ENCODE peak calls at places on chromosomes 5 and 9, in seven cellular contexts. N is MG63, D is SK-N-SH, C is psoas muscle, S is H1, R is mucosa of descending colon, I is fibroblast of lung. F is an unnamed sample.

GRCh38 chr5:126692971-126693370 is 84.0 kb upstream of the LMNB1 start:
- DNase-seq in C (no peak), D (no peak), I (no peak), R (no peak), S (no peak), N (no peak), F (no peak)

GRCh38 chr9:130823435-130823834 is 11.6 kb upstream of the ABL1 start:
- DNase-seq in R (no peak), D (no peak), C (no peak), S (no peak), N (no peak), I (peak; percentile 67), F (no peak)

GRCh38 chr9:137459601-137460362 is 648 bp upstream of the NSMF start:
- DNase-seq in I (no peak), N (no peak), D (peak; percentile 36), C (no peak), R (no peak), S (no peak), F (no peak)

GRCh38 chr5:77231470-77232138 is 21.1 kb downstream of the PDE8B start:
- DNase-seq in R (no peak), S (no peak), C (no peak), N (no peak), D (no peak), I (no peak), F (no peak)

GRCh38 chr9:136182422-136182790 is 22.5 kb downstream of the LHX3 start:
- DNase-seq in I (no peak), R (no peak), C (no peak), N (no peak), D (no peak), S (no peak), F (no peak)

GRCh38 chr5:137344021-137344420 is 155.1 kb downstream of the SPOCK1 start:
- DNase-seq in D (no peak), R (no peak), I (no peak), S (no peak), N (no peak), C (no peak), F (no peak)

GRCh38 chr5:116563909-116564308 is 10.7 kb downstream of the SEMA6A start:
- DNase-seq in I (no peak), S (no peak), R (no peak), C (no peak), N (no peak), D (no peak), F (no peak)

GRCh38 chr5:146390469-146390868 is 51.8 kb downstream of the POU4F3 start:
- DNase-seq in D (no peak), N (no peak), S (no peak), C (no peak), I (no peak), R (no peak), F (no peak)

GRCh38 chr5:142184939-142185526 is 76.5 kb downstream of the NDFIP1 start:
- DNase-seq in I (no peak), C (no peak), R (no peak), S (no peak), N (no peak), D (peak; percentile 50), F (no peak)

GRCh38 chr5:67063055-67063454 is 133.5 kb downstream of the CD180 start:
- DNase-seq in I (no peak), D (no peak), N (no peak), S (no peak), R (no peak), C (no peak), F (no peak)

GRCh38 chr9:114047717-114048116 is 30.4 kb downstream of the AMBP start:
- DNase-seq in I (peak; percentile 5), D (no peak), S (no peak), N (no peak), R (no peak), C (no peak), F (no peak)

GRCh38 chr9:87111010-87111409 is 163.7 kb upstream of the GAS1 start:
- DNase-seq in R (no peak), D (no peak), I (no peak), N (no peak), S (no peak), C (no peak), F (no peak)

GRCh38 chr5:65802820-65803219 is 80.8 kb downstream of the NLN start:
- DNase-seq in R (no peak), D (no peak), N (no peak), S (no peak), I (no peak), C (no peak), F (no peak)

GRCh38 chr5:65799857-65800256 is 77.9 kb downstream of the NLN start:
- DNase-seq in I (no peak), R (no peak), D (no peak), N (no peak), S (no peak), C (no peak), F (no peak)

GRCh38 chr5:65802080-65802479 is 80.1 kb downstream of the NLN start:
- DNase-seq in S (no peak), R (no peak), N (no peak), D (no peak), I (no peak), C (no peak), F (no peak)

GRCh38 chr5:65801332-65801731 is 79.3 kb downstream of the NLN start:
- DNase-seq in S (no peak), R (no peak), I (no peak), C (no peak), N (no peak), D (no peak), F (peak; percentile 89)

DNA sequence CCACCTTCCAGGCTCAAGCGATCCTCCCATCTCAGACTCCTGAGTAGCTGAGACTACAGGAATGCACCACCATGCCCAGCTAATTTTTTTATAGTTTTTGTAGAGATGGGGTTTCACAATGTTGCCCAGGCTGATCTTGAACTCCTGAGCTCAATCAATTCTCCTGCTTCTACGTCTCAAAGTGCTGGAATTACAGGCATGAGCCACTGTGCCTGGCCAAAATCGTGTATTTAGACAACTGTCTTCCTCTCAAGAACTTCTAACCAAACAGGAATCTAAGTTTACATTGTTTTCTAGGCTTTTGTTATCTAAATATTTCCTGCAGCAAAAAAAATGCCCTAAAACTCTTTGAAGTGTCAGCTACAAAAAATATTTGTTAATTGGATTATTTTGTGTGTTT is 78.8 kb downstream of the NLN start:
- DNase-seq in N (no peak), C (no peak), S (no peak), D (no peak), R (no peak), I (no peak), F (peak; percentile 58)
- H3K9me3 ChIP-seq in N (no peaks in the 10 kb centered on the region), C (no peaks in the 10 kb centered on the region), S (peaks cover 3% of the 10 kb centered on the region), D (no peaks in the 10 kb centered on the region), R (no peaks in the 10 kb centered on the region), I (no peaks in the 10 kb centered on the region), F (no peaks in the 10 kb centered on the region)

GRCh38 chr5:1448511-1449011 is 3.3 kb upstream of the SLC6A3 start:
- DNase-seq in R (no peak), I (no peak), S (no peak), D (no peak), N (no peak), C (no peak), F (peak; percentile 40)

GRCh38 chr5:1447772-1448361 is 2.6 kb upstream of the SLC6A3 start:
- DNase-seq in I (no peak), N (no peak), D (no peak), S (no peak), C (peak; percentile 2), R (no peak), F (no peak)

GRCh38 chr5:1449081-1449630 is 3.9 kb upstream of the SLC6A3 start:
- DNase-seq in D (no peak), I (no peak), S (no peak), C (no peak), R (no peak), N (no peak), F (peak; percentile 25)

GRCh38 chr5:1453613-1454012 is 8.4 kb upstream of the SLC6A3 start:
- DNase-seq in I (no peak), D (no peak), R (no peak), N (no peak), S (no peak), C (no peak), F (no peak)
- H3K9me3 ChIP-seq in I (no peaks in the 10 kb centered on the region), D (peaks cover 21% of the 10 kb centered on the region), R (peaks cover 20% of the 10 kb centered on the region), N (peaks cover 73% of the 10 kb centered on the region), S (peaks cover 42% of the 10 kb centered on the region), C (peaks cover 8% of the 10 kb centered on the region), F (peaks cover 35% of the 10 kb centered on the region)

GRCh38 chr9:70195456-70195855 is 63.3 kb upstream of the SMC5 start:
- DNase-seq in I (no peak), N (no peak), R (no peak), S (no peak), D (no peak), C (no peak), F (no peak)
- H3K9me3 ChIP-seq in I (no peaks in the 10 kb centered on the region), N (no peaks in the 10 kb centered on the region), R (no peaks in the 10 kb centered on the region), S (no peaks in the 10 kb centered on the region), D (no peaks in the 10 kb centered on the region), C (no peaks in the 10 kb centered on the region), F (no peaks in the 10 kb centered on the region)

DNA sequence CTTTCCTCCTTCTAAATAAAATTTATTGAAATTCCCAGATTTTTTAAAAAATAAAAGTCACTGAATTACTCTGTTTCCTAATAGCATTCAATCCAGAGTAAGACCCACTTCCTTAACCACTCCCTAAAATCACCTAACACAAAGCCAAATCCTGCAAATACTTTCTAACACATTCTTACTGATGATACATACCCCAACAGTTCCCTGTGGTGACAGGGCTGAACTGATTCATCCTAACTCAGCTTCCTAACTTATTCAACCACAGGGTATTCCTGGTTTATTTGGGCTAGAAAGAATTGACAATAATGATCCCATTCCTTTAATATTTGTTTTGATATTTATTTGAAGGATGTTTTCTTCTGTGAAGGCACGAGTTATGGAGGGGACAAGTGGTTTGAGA is 40.7 kb upstream of the ZNF300 start:
- DNase-seq in D (no peak), S (no peak), I (peak; percentile 21), N (no peak), R (no peak), C (no peak), F (no peak)
- H3K9me3 ChIP-seq in D (peaks cover 2% of the 10 kb centered on the region), S (peaks cover 61% of the 10 kb centered on the region), I (no peaks in the 10 kb centered on the region), N (peaks cover 34% of the 10 kb centered on the region), R (peaks cover 79% of the 10 kb centered on the region), C (peaks cover 82% of the 10 kb centered on the region), F (peaks cover 7% of the 10 kb centered on the region)

GRCh38 chr5:173968154-173968553 is 20.8 kb upstream of the C5orf47 start:
- DNase-seq in D (peak; percentile 55), C (no peak), R (no peak), N (no peak), S (no peak), I (no peak), F (no peak)
- H3K9me3 ChIP-seq in D (no peaks in the 10 kb centered on the region), C (no peaks in the 10 kb centered on the region), R (no peaks in the 10 kb centered on the region), N (no peaks in the 10 kb centered on the region), S (no peaks in the 10 kb centered on the region), I (no peaks in the 10 kb centered on the region), F (no peaks in the 10 kb centered on the region)

GRCh38 chr5:1257841-1258240 is 32.7 kb downstream of the SLC6A18 start:
- DNase-seq in I (no peak), C (no peak), R (no peak), D (no peak), N (no peak), S (no peak), F (no peak)
- H3K9me3 ChIP-seq in I (no peaks in the 10 kb centered on the region), C (peaks cover 6% of the 10 kb centered on the region), R (peaks cover 2% of the 10 kb centered on the region), D (no peaks in the 10 kb centered on the region), N (no peaks in the 10 kb centered on the region), S (peaks cover 27% of the 10 kb centered on the region), F (no peaks in the 10 kb centered on the region)

GRCh38 chr5:63535840-63536602 is 426.2 kb downstream of the HTR1A start:
- DNase-seq in R (no peak), C (no peak), N (no peak), I (no peak), S (no peak), D (no peak), F (no peak)
- H3K9me3 ChIP-seq in R (peaks cover 9% of the 10 kb centered on the region), C (no peaks in the 10 kb centered on the region), N (no peaks in the 10 kb centered on the region), I (no peaks in the 10 kb centered on the region), S (no peaks in the 10 kb centered on the region), D (no peaks in the 10 kb centered on the region), F (no peaks in the 10 kb centered on the region)

GRCh38 chr5:178820001-178820400 is 39.8 kb upstream of the ZNF354B start:
- DNase-seq in C (no peak), I (no peak), N (no peak), D (no peak), R (no peak), S (no peak), F (no peak)
- H3K9me3 ChIP-seq in C (no peaks in the 10 kb centered on the region), I (no peaks in the 10 kb centered on the region), N (peaks cover 7% of the 10 kb centered on the region), D (peaks cover 2% of the 10 kb centered on the region), R (no peaks in the 10 kb centered on the region), S (peaks cover 22% of the 10 kb centered on the region), F (peaks cover 34% of the 10 kb centered on the region)